ENCODE peak calls at places on chromosomes 5 and 9, in nine cellular contexts. One of them, this sample, is unnamed.

GRCh38 chr9:6616976-6617375 is 28.6 kb downstream of the GLDC start:
- DNase-seq in effector CD4-positive, alpha-beta T cell: no peak
- DNase-seq in iPS-NIHi11: no peak
- DNase-seq in MCF 10A: no peak
- DNase-seq in NCI-H1694 treated with DMSO at 0.1 percent for 48 hours: no peak
- DNase-seq in activated CD4-positive, alpha-beta T cell treated with anti-CD3 and anti-CD28 coated beads for 24 hours: no peak
- DNase-seq in heart right ventricle: no peak
- DNase-seq in foreskin fibroblast: no peak
- DNase-seq in AG08395: no peak
- DNase-seq in this sample: no peak

GRCh38 chr5:7394889-7395431 is 978 bp upstream of the ADCY2 start:
- DNase-seq in effector CD4-positive, alpha-beta T cell: no peak
- DNase-seq in iPS-NIHi11: peak; percentile 71
- DNase-seq in MCF 10A: no peak
- DNase-seq in NCI-H1694 treated with DMSO at 0.1 percent for 48 hours: no peak
- DNase-seq in activated CD4-positive, alpha-beta T cell treated with anti-CD3 and anti-CD28 coated beads for 24 hours: no peak
- DNase-seq in heart right ventricle: no peak
- DNase-seq in foreskin fibroblast: no peak
- DNase-seq in AG08395: no peak
- DNase-seq in this sample: no peak

GRCh38 chr9:114484854-114485443 is 20.3 kb downstream of the WHRN start:
- DNase-seq in effector CD4-positive, alpha-beta T cell: peak; percentile 21
- DNase-seq in iPS-NIHi11: no peak
- DNase-seq in MCF 10A: peak; percentile 90
- DNase-seq in NCI-H1694 treated with DMSO at 0.1 percent for 48 hours: no peak
- DNase-seq in activated CD4-positive, alpha-beta T cell treated with anti-CD3 and anti-CD28 coated beads for 24 hours: peak; percentile 30
- DNase-seq in heart right ventricle: no peak
- DNase-seq in foreskin fibroblast: peak; percentile 34
- DNase-seq in AG08395: peak; percentile 60
- DNase-seq in this sample: no peak

GRCh38 chr5:148805323-148806290 is 20.8 kb upstream of the ADRB2 start:
- DNase-seq in effector CD4-positive, alpha-beta T cell: no peak
- DNase-seq in iPS-NIHi11: peak; percentile 17
- DNase-seq in MCF 10A: peak; percentile 57
- DNase-seq in NCI-H1694 treated with DMSO at 0.1 percent for 48 hours: peak; percentile 9
- DNase-seq in activated CD4-positive, alpha-beta T cell treated with anti-CD3 and anti-CD28 coated beads for 24 hours: no peak
- DNase-seq in heart right ventricle: peak; percentile 51
- DNase-seq in foreskin fibroblast: peak; percentile 52
- DNase-seq in AG08395: no peak
- DNase-seq in this sample: no peak

GRCh38 chr5:89351975-89352374 is 469.0 kb upstream of the MEF2C start:
- DNase-seq in effector CD4-positive, alpha-beta T cell: no peak
- DNase-seq in iPS-NIHi11: no peak
- DNase-seq in MCF 10A: no peak
- DNase-seq in NCI-H1694 treated with DMSO at 0.1 percent for 48 hours: no peak
- DNase-seq in activated CD4-positive, alpha-beta T cell treated with anti-CD3 and anti-CD28 coated beads for 24 hours: no peak
- DNase-seq in heart right ventricle: no peak
- DNase-seq in foreskin fibroblast: no peak
- DNase-seq in AG08395: no peak
- DNase-seq in this sample: no peak

GRCh38 chr5:58149345-58149744 is 310.5 kb downstream of the PLK2 start:
- DNase-seq in effector CD4-positive, alpha-beta T cell: no peak
- DNase-seq in iPS-NIHi11: no peak
- DNase-seq in MCF 10A: peak; percentile 26
- DNase-seq in NCI-H1694 treated with DMSO at 0.1 percent for 48 hours: no peak
- DNase-seq in activated CD4-positive, alpha-beta T cell treated with anti-CD3 and anti-CD28 coated beads for 24 hours: no peak
- DNase-seq in heart right ventricle: no peak
- DNase-seq in foreskin fibroblast: no peak
- DNase-seq in AG08395: peak; percentile 59
- DNase-seq in this sample: no peak

GRCh38 chr5:123425444-123425843 is 2.2 kb upstream of the CEP120 start:
- DNase-seq in effector CD4-positive, alpha-beta T cell: no peak
- DNase-seq in iPS-NIHi11: no peak
- DNase-seq in MCF 10A: no peak
- DNase-seq in NCI-H1694 treated with DMSO at 0.1 percent for 48 hours: no peak
- DNase-seq in activated CD4-positive, alpha-beta T cell treated with anti-CD3 and anti-CD28 coated beads for 24 hours: no peak
- DNase-seq in heart right ventricle: no peak
- DNase-seq in foreskin fibroblast: no peak
- DNase-seq in AG08395: no peak
- DNase-seq in this sample: no peak

GRCh38 chr5:135379052-135379654 is 19.9 kb downstream of the MACROH2A1 start:
- DNase-seq in effector CD4-positive, alpha-beta T cell: no peak
- DNase-seq in iPS-NIHi11: no peak
- DNase-seq in MCF 10A: peak; percentile 61
- DNase-seq in NCI-H1694 treated with DMSO at 0.1 percent for 48 hours: no peak
- DNase-seq in activated CD4-positive, alpha-beta T cell treated with anti-CD3 and anti-CD28 coated beads for 24 hours: no peak
- DNase-seq in heart right ventricle: no peak
- DNase-seq in foreskin fibroblast: no peak
- DNase-seq in AG08395: no peak
- DNase-seq in this sample: no peak

GRCh38 chr9:134216961-134217360 is 52.6 kb upstream of the RNU6ATAC start:
- DNase-seq in effector CD4-positive, alpha-beta T cell: no peak
- DNase-seq in iPS-NIHi11: no peak
- DNase-seq in MCF 10A: no peak
- DNase-seq in NCI-H1694 treated with DMSO at 0.1 percent for 48 hours: no peak
- DNase-seq in activated CD4-positive, alpha-beta T cell treated with anti-CD3 and anti-CD28 coated beads for 24 hours: no peak
- DNase-seq in heart right ventricle: no peak
- DNase-seq in foreskin fibroblast: no peak
- DNase-seq in AG08395: no peak
- DNase-seq in this sample: no peak

GRCh38 chr5:4374866-4375265 is 765.3 kb upstream of the ADAMTS16 start:
- DNase-seq in effector CD4-positive, alpha-beta T cell: no peak
- DNase-seq in iPS-NIHi11: no peak
- DNase-seq in MCF 10A: peak; percentile 76
- DNase-seq in NCI-H1694 treated with DMSO at 0.1 percent for 48 hours: no peak
- DNase-seq in activated CD4-positive, alpha-beta T cell treated with anti-CD3 and anti-CD28 coated beads for 24 hours: no peak
- DNase-seq in heart right ventricle: no peak
- DNase-seq in foreskin fibroblast: no peak
- DNase-seq in AG08395: no peak
- DNase-seq in this sample: no peak

GRCh38 chr9:134620751-134621557 is 20.6 kb upstream of the COL5A1 start:
- DNase-seq in effector CD4-positive, alpha-beta T cell: no peak
- DNase-seq in iPS-NIHi11: no peak
- DNase-seq in MCF 10A: no peak
- DNase-seq in NCI-H1694 treated with DMSO at 0.1 percent for 48 hours: no peak
- DNase-seq in activated CD4-positive, alpha-beta T cell treated with anti-CD3 and anti-CD28 coated beads for 24 hours: no peak
- DNase-seq in heart right ventricle: no peak
- DNase-seq in foreskin fibroblast: no peak
- DNase-seq in AG08395: no peak
- DNase-seq in this sample: no peak

GRCh38 chr5:147874910-147875367 is 3.6 kb upstream of the SCGB3A2 start:
- DNase-seq in effector CD4-positive, alpha-beta T cell: no peak
- DNase-seq in iPS-NIHi11: peak; percentile 37
- DNase-seq in MCF 10A: no peak
- DNase-seq in NCI-H1694 treated with DMSO at 0.1 percent for 48 hours: no peak
- DNase-seq in activated CD4-positive, alpha-beta T cell treated with anti-CD3 and anti-CD28 coated beads for 24 hours: no peak
- DNase-seq in heart right ventricle: no peak
- DNase-seq in foreskin fibroblast: no peak
- DNase-seq in AG08395: no peak
- DNase-seq in this sample: no peak

GRCh38 chr9:93682155-93682968 is 106.0 kb downstream of the PHF2 start:
- DNase-seq in effector CD4-positive, alpha-beta T cell: peak; percentile 40
- DNase-seq in iPS-NIHi11: peak; percentile 89
- DNase-seq in MCF 10A: peak; percentile 61
- DNase-seq in NCI-H1694 treated with DMSO at 0.1 percent for 48 hours: peak; percentile 11
- DNase-seq in activated CD4-positive, alpha-beta T cell treated with anti-CD3 and anti-CD28 coated beads for 24 hours: peak; percentile 51
- DNase-seq in heart right ventricle: peak; percentile 59
- DNase-seq in foreskin fibroblast: peak; percentile 29
- DNase-seq in AG08395: peak; percentile 73
- DNase-seq in this sample: peak; percentile 24

GRCh38 chr5:157602505-157602904 is 26.9 kb upstream of the ADAM19 start:
- DNase-seq in effector CD4-positive, alpha-beta T cell: peak; percentile 27
- DNase-seq in iPS-NIHi11: no peak
- DNase-seq in MCF 10A: peak; percentile 42
- DNase-seq in NCI-H1694 treated with DMSO at 0.1 percent for 48 hours: no peak
- DNase-seq in activated CD4-positive, alpha-beta T cell treated with anti-CD3 and anti-CD28 coated beads for 24 hours: peak; percentile 31
- DNase-seq in heart right ventricle: no peak
- DNase-seq in foreskin fibroblast: no peak
- DNase-seq in AG08395: peak; percentile 7
- DNase-seq in this sample: no peak

GRCh38 chr5:89536020-89536419 is 653.0 kb upstream of the MEF2C start:
- DNase-seq in effector CD4-positive, alpha-beta T cell: no peak
- DNase-seq in iPS-NIHi11: no peak
- DNase-seq in MCF 10A: no peak
- DNase-seq in NCI-H1694 treated with DMSO at 0.1 percent for 48 hours: no peak
- DNase-seq in activated CD4-positive, alpha-beta T cell treated with anti-CD3 and anti-CD28 coated beads for 24 hours: no peak
- DNase-seq in heart right ventricle: no peak
- DNase-seq in foreskin fibroblast: no peak
- DNase-seq in AG08395: no peak
- DNase-seq in this sample: no peak

GRCh38 chr5:157761690-157762611 is 18.4 kb downstream of the LSM11 start:
- DNase-seq in effector CD4-positive, alpha-beta T cell: no peak
- DNase-seq in iPS-NIHi11: peak; percentile 77
- DNase-seq in MCF 10A: peak; percentile 79
- DNase-seq in NCI-H1694 treated with DMSO at 0.1 percent for 48 hours: peak; percentile 65
- DNase-seq in activated CD4-positive, alpha-beta T cell treated with anti-CD3 and anti-CD28 coated beads for 24 hours: no peak
- DNase-seq in heart right ventricle: no peak
- DNase-seq in foreskin fibroblast: peak; percentile 51
- DNase-seq in AG08395: peak; percentile 77
- DNase-seq in this sample: peak; percentile 37

GRCh38 chr5:69035665-69036064 is 58.1 kb upstream of the SLC30A5 start:
- DNase-seq in effector CD4-positive, alpha-beta T cell: no peak
- DNase-seq in iPS-NIHi11: no peak
- DNase-seq in MCF 10A: peak; percentile 68
- DNase-seq in NCI-H1694 treated with DMSO at 0.1 percent for 48 hours: no peak
- DNase-seq in activated CD4-positive, alpha-beta T cell treated with anti-CD3 and anti-CD28 coated beads for 24 hours: no peak
- DNase-seq in heart right ventricle: no peak
- DNase-seq in foreskin fibroblast: no peak
- DNase-seq in AG08395: no peak
- DNase-seq in this sample: no peak

GRCh38 chr5:138461343-138462125 is 3.7 kb upstream of the EGR1 start:
- DNase-seq in effector CD4-positive, alpha-beta T cell: no peak
- DNase-seq in iPS-NIHi11: no peak
- DNase-seq in MCF 10A: peak; percentile 94
- DNase-seq in NCI-H1694 treated with DMSO at 0.1 percent for 48 hours: no peak
- DNase-seq in activated CD4-positive, alpha-beta T cell treated with anti-CD3 and anti-CD28 coated beads for 24 hours: no peak
- DNase-seq in heart right ventricle: no peak
- DNase-seq in foreskin fibroblast: peak; percentile 68
- DNase-seq in AG08395: peak; percentile 87
- DNase-seq in this sample: peak; percentile 69